ENCODE peak calls at places on chromosomes 13 and 19, in four cellular contexts. W is ovary, N is A549, E is HFF-Myc. F is an unnamed sample.

GRCh38 chr19:1073063-1073955 is 6.3 kb downstream of the ARHGAP45 start:
- DNase-seq in W (no peak), N (no peak), E (no peak), F (no peak)

GRCh38 chr19:44657211-44657921 is 13.7 kb downstream of the PVR start:
- DNase-seq in W (peak; percentile 66), N (peak; percentile 77), E (no peak), F (peak; percentile 56)

GRCh38 chr13:22369090-22369489 is 698.2 kb downstream of the FGF9 start:
- DNase-seq in W (no peak), N (no peak), E (no peak), F (no peak)

GRCh38 chr19:18232540-18233223 is 6.4 kb upstream of the PDE4C start:
- DNase-seq in W (no peak), N (peak; percentile 58), E (no peak), F (no peak)

GRCh38 chr19:37989855-37990254 is 82.8 kb downstream of the SIPA1L3 start:
- DNase-seq in W (no peak), N (no peak), E (no peak), F (no peak)

GRCh38 chr13:44868397-44868796 is 120.9 kb downstream of the NUFIP1 start:
- DNase-seq in W (no peak), N (no peak), E (no peak), F (no peak)

GRCh38 chr19:6260912-6261636 is 18.7 kb downstream of the MLLT1 start:
- DNase-seq in W (no peak), N (peak; percentile 16), E (no peak), F (peak; percentile 53)

GRCh38 chr13:112690242-112690943 is 555 bp downstream of the ATP11A start:
- DNase-seq in W (peak; percentile 67), N (no peak), E (no peak), F (no peak)

GRCh38 chr13:59514316-59514715 is 649.4 kb downstream of the DIAPH3 start:
- DNase-seq in W (no peak), N (no peak), E (no peak), F (no peak)

GRCh38 chr19:47421844-47422395 is 2.6 kb upstream of the MEIS3 start:
- DNase-seq in W (no peak), N (no peak), E (no peak), F (peak; percentile 67)

GRCh38 chr13:44281252-44282000 is 92.2 kb upstream of the SERP2 start:
- DNase-seq in W (no peak), N (no peak), E (no peak), F (no peak)

GRCh38 chr13:48400820-48401219 is 12.1 kb downstream of the LPAR6 start:
- DNase-seq in W (no peak), N (peak; percentile 47), E (peak; percentile 32), F (no peak)

GRCh38 chr19:11091343-11092153 is 2.3 kb downstream of the LDLR start:
- DNase-seq in W (no peak), N (peak; percentile 82), E (peak; percentile 82), F (no peak)

GRCh38 chr13:92896842-92897241 is 329.8 kb upstream of the GPC6 start:
- DNase-seq in W (no peak), N (peak; percentile 5), E (no peak), F (no peak)

GRCh38 chr13:49806126-49806536 is 13.6 kb upstream of the KPNA3 start:
- DNase-seq in W (no peak), N (no peak), E (no peak), F (no peak)

GRCh38 chr13:113207890-113208423 is 512 bp downstream of the PCID2 start:
- DNase-seq in W (no peak), N (peak; percentile 28), E (no peak), F (no peak)

GRCh38 chr13:24232474-24232873 is 72.0 kb downstream of the SPATA13 start:
- DNase-seq in W (no peak), N (no peak), E (no peak), F (no peak)

GRCh38 chr19:39133431-39134270 is 8.1 kb downstream of the PAK4 start:
- DNase-seq in W (peak; percentile 60), N (no peak), E (no peak), F (no peak)

GRCh38 chr19:54332149-54332548 is 6.8 kb downstream of the LILRA4 start:
- DNase-seq in W (no peak), N (no peak), E (no peak), F (no peak)

GRCh38 chr19:18440421-18440877 is 2.5 kb upstream of the ISYNA1 start:
- DNase-seq in W (no peak), N (peak; percentile 72), E (no peak), F (no peak)

GRCh38 chr13:66359393-66359792 is 870.7 kb downstream of the PCDH9 start:
- DNase-seq in W (no peak), N (no peak), E (no peak), F (no peak)

GRCh38 chr19:45455707-45456499 is 11.9 kb upstream of the FOSB start:
- DNase-seq in W (peak; percentile 94), N (peak; percentile 99), E (no peak), F (peak; percentile 80)

GRCh38 chr19:45402469-45403070 is 2.3 kb downstream of the PPP1R13L start:
- DNase-seq in W (no peak), N (peak; percentile 85), E (no peak), F (peak; percentile 75)

GRCh38 chr13:55534306-55534705 is 1606.4 kb upstream of the PRR20A start:
- DNase-seq in W (no peak), N (no peak), E (no peak), F (no peak)

GRCh38 chr13:110971486-110971885 is 56.6 kb upstream of the ANKRD10 start:
- DNase-seq in W (no peak), N (no peak), E (no peak), F (no peak)

GRCh38 chr19:48806818-48807589 is 3.8 kb downstream of the BCAT2 start:
- DNase-seq in W (peak; percentile 38), N (peak; percentile 76), E (no peak), F (peak; percentile 53)

GRCh38 chr13:102214956-102215355 is 186.9 kb downstream of the FGF14 start:
- DNase-seq in W (no peak), N (no peak), E (no peak), F (no peak)

GRCh38 chr19:35585844-35586243 is at the start of gene PMIS2:
- DNase-seq in W (no peak), N (peak; percentile 37), E (no peak), F (no peak)

GRCh38 chr13:96431044-96431581 is 341.2 kb downstream of the HS6ST3 start:
- DNase-seq in W (no peak), N (peak; percentile 2), E (no peak), F (no peak)

GRCh38 chr13:23743269-23743668 is 145.9 kb downstream of the MIPEP start:
- DNase-seq in W (no peak), N (peak; percentile 41), E (no peak), F (no peak)

GRCh38 chr19:37329686-37330085 is 41.2 kb upstream of the ZNF527 start:
- DNase-seq in W (no peak), N (peak; percentile 57), E (no peak), F (no peak)

GRCh38 chr13:91725646-91726045 is 327.2 kb downstream of the GPC5 start:
- DNase-seq in W (no peak), N (no peak), E (no peak), F (no peak)

GRCh38 chr13:21625366-21625765 is 21.4 kb upstream of the MICU2 start:
- DNase-seq in W (no peak), N (peak; percentile 45), E (no peak), F (no peak)

GRCh38 chr13:113995051-113995601 is 21.2 kb upstream of the C13orf46 start:
- DNase-seq in W (no peak), N (no peak), E (no peak), F (peak; percentile 13)

GRCh38 chr13:93450226-93450625 is 223.6 kb downstream of the GPC6 start:
- DNase-seq in W (no peak), N (no peak), E (no peak), F (no peak)

GRCh38 chr19:41161903-41162302 is 31.1 kb upstream of the CYP2S1 start:
- DNase-seq in W (no peak), N (peak; percentile 74), E (no peak), F (no peak)
- TF ChIP-seq CTCF in W (no peak), N (peak; percentile 40), E (peak; percentile 47), F (no peak)

GRCh38 chr19:32324631-32325215 is 20.7 kb upstream of the ZNF507 start:
- DNase-seq in W (no peak), N (no peak), E (no peak), F (no peak)
- TF ChIP-seq CTCF in W (no peak), N (peak; percentile 34), E (no peak), F (no peak)

GRCh38 chr13:57631607-57632275 is at the start of gene PCDH17:
- DNase-seq in W (no peak), N (no peak), E (no peak), F (peak; percentile 54)
- TF ChIP-seq CTCF in W (no peak), N (no peak), E (no peak), F (no peak)

GRCh38 chr13:46684287-46685001 is 112.5 kb downstream of the ESD start:
- DNase-seq in W (no peak), N (no peak), E (no peak), F (no peak)
- TF ChIP-seq CTCF in W (no peak), N (no peak), E (no peak), F (no peak)

DNA sequence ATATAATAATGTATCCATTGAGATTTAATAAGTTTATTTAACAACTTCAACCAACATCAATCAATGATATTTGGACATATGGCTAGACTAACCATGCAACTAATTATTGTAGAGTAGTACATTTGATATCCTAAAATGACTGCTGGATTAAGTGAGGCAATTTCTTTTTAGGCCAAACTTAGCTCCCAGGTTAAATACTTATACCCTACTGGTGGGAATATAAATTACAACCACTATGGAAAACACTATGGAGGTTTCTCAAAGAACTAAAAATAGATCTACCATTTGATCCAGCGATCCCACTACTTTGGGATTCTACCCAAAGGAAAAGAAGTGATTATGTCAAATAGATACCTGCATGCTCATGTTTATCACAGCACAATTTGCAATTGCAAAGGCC is 345.8 kb downstream of the RBM26 start:
- DNase-seq in W (no peak), N (no peak), E (no peak), F (no peak)
- TF ChIP-seq CTCF in W (no peak), N (no peak), E (no peak), F (peak; percentile 62)

GRCh38 chr13:73991884-73992283 is 142.3 kb downstream of the KLF12 start:
- DNase-seq in W (no peak), N (no peak), E (no peak), F (no peak)
- TF ChIP-seq CTCF in W (no peak), N (no peak), E (no peak), F (no peak)

GRCh38 chr13:38781539-38781938 is 94.7 kb downstream of the FREM2 start:
- DNase-seq in W (no peak), N (no peak), E (no peak), F (no peak)

GRCh38 chr13:38787550-38787949 is 100.7 kb downstream of the FREM2 start:
- DNase-seq in W (no peak), N (no peak), E (no peak), F (no peak)

GRCh38 chr13:38783992-38784875 is 97.4 kb downstream of the FREM2 start:
- DNase-seq in W (no peak), N (no peak), E (no peak), F (no peak)

GRCh38 chr13:38785047-38785446 is 98.2 kb downstream of the FREM2 start:
- DNase-seq in W (no peak), N (no peak), E (no peak), F (no peak)

DNA sequence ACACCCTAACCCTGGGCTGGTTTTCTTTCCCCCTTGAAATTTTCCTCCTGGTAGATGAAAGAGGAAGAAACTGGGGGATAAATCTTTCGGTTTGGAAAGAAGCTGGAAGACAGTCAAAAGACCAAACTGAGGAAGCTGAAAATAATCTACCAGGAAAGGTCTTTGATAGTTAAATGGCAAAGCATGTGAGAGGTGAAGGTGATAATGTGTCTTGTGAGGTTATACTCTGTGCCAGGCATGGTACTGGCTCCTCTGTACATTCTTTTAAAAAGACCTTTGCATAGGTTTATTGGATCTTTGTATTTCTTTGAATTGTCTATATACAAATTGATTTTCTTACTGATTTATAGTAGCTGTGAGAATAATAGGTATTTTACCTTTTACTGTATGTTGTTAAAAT is 98.6 kb downstream of the FREM2 start:
- DNase-seq in W (no peak), N (no peak), E (no peak), F (no peak)
- TF ChIP-seq CTCF in W (no peak), N (no peak), E (no peak), F (no peak)

F was measured in mesothelial cell of epicardium.